ENCODE peak calls at places on chromosomes 11 and 22, in eight cellular contexts. Z is A549; A is OCI-LY7; Y is heart right ventricle; Q is heart left ventricle; O is esophagus squamous epithelium; M is CD4-positive, CD25-positive, alpha-beta regulatory T cell; W is HAP-1. C is an unnamed sample.

GRCh38 chr11:18111005-18111404 is 5.1 kb upstream of the SAAL1 start:
- DNase-seq in Y (no peak), Q (no peak), O (no peak), A (no peak), W (no peak), M (no peak), Z (no peak), C (no peak)

GRCh38 chr11:127017482-127017881 is 16.9 kb upstream of the KIRREL3 start:
- DNase-seq in M (no peak), Y (no peak), O (no peak), Z (peak; percentile 64), Q (no peak), A (no peak), W (no peak), C (no peak)

GRCh38 chr11:107043242-107043991 is 25.1 kb upstream of the GUCY1A2 start:
- DNase-seq in W (no peak), M (no peak), Y (no peak), Q (no peak), O (no peak), Z (no peak), A (no peak), C (no peak)

GRCh38 chr22:36184433-36185035 is 17.1 kb downstream of the APOL4 start:
- DNase-seq in Q (peak; percentile 60), M (no peak), O (no peak), Y (no peak), A (no peak), Z (no peak), W (no peak), C (no peak)

GRCh38 chr11:130522284-130522961 is 74.0 kb downstream of the ADAMTS15 start:
- DNase-seq in O (no peak), Y (peak; percentile 91), Z (peak; percentile 79), W (peak; percentile 11), A (no peak), Q (peak; percentile 97), M (no peak), C (no peak)

GRCh38 chr11:96200243-96200642 is 142.8 kb downstream of the MAML2 start:
- DNase-seq in Q (no peak), W (no peak), Z (no peak), Y (no peak), O (no peak), M (no peak), A (no peak), C (no peak)

GRCh38 chr11:196786-197731 is 4.2 kb downstream of the SCGB1C1 start:
- DNase-seq in A (no peak), M (no peak), Z (no peak), O (no peak), Q (no peak), W (no peak), Y (no peak), C (no peak)

GRCh38 chr22:18994780-18995711 is 59.0 kb upstream of the PRODH start:
- DNase-seq in Y (no peak), W (peak; percentile 44), O (no peak), Q (no peak), A (no peak), M (no peak), Z (no peak), C (no peak)

GRCh38 chr11:123381817-123382554 is 48.1 kb upstream of the GRAMD1B start:
- DNase-seq in O (no peak), Z (no peak), Q (no peak), A (no peak), M (no peak), Y (no peak), W (no peak), C (no peak)

GRCh38 chr11:14242733-14243132 is 116.2 kb downstream of the RRAS2 start:
- DNase-seq in Z (no peak), O (no peak), M (no peak), Q (no peak), A (no peak), W (no peak), Y (no peak), C (no peak)

GRCh38 chr11:126229782-126230540 is 18.4 kb downstream of the FAM118B start:
- DNase-seq in Q (no peak), O (no peak), Y (no peak), A (no peak), Z (no peak), M (no peak), W (no peak), C (no peak)

GRCh38 chr11:116807601-116808261 is 15.4 kb downstream of the APOA4 start:
- DNase-seq in A (no peak), Z (no peak), M (no peak), Q (no peak), O (no peak), W (no peak), Y (no peak), C (no peak)

GRCh38 chr22:34976474-34976873 is 89.5 kb upstream of the ISX start:
- DNase-seq in A (no peak), W (no peak), Z (no peak), Y (no peak), Q (no peak), O (no peak), M (no peak), C (no peak)

GRCh38 chr22:37492428-37493344 is 6.5 kb upstream of the MFNG start:
- DNase-seq in Y (no peak), Q (no peak), A (peak; percentile 84), Z (peak; percentile 62), M (no peak), W (peak; percentile 71), O (no peak), C (peak; percentile 21)

GRCh38 chr11:7994581-7995278 is 7.6 kb downstream of the EIF3F start:
- DNase-seq in Q (no peak), M (no peak), Y (no peak), A (no peak), W (no peak), O (no peak), Z (no peak), C (no peak)

GRCh38 chr11:57643802-57644201 is 5.9 kb downstream of the YPEL4 start:
- DNase-seq in Y (no peak), A (no peak), Z (no peak), W (no peak), O (no peak), Q (no peak), M (no peak), C (no peak)

GRCh38 chr11:117866526-117866925 is 9.9 kb downstream of the FXYD6 start:
- DNase-seq in O (no peak), Y (no peak), W (no peak), A (no peak), Z (no peak), Q (no peak), M (no peak), C (no peak)

GRCh38 chr11:1829039-1829820 is 5.6 kb upstream of the SYT8 start:
- DNase-seq in Q (peak; percentile 23), Z (no peak), M (no peak), Y (no peak), O (no peak), W (no peak), A (no peak), C (no peak)

GRCh38 chr11:26331911-26332571 is at the start of gene ANO3:
- DNase-seq in O (no peak), M (no peak), Z (peak; percentile 70), A (no peak), W (peak; percentile 93), Y (peak; percentile 30), Q (peak; percentile 38), C (no peak)

GRCh38 chr11:46557684-46558151 is 36.1 kb downstream of the AMBRA1 start:
- DNase-seq in A (no peak), M (no peak), Y (no peak), Q (no peak), Z (no peak), W (no peak), O (no peak), C (no peak)

GRCh38 chr11:105447936-105448702 is 161.8 kb upstream of the GRIA4 start:
- DNase-seq in Q (no peak), O (no peak), Y (no peak), W (no peak), A (no peak), M (no peak), Z (no peak), C (no peak)

GRCh38 chr11:67304511-67305113 is 1.3 kb downstream of the SSH3 start:
- DNase-seq in O (no peak), W (no peak), M (no peak), Q (no peak), A (no peak), Y (no peak), Z (no peak), C (no peak)

GRCh38 chr22:22820626-22821025 is 67.0 kb upstream of the IGLL5 start:
- DNase-seq in M (no peak), W (no peak), A (peak; percentile 72), Q (no peak), Z (no peak), O (no peak), Y (no peak), C (peak; percentile 16)

DNA sequence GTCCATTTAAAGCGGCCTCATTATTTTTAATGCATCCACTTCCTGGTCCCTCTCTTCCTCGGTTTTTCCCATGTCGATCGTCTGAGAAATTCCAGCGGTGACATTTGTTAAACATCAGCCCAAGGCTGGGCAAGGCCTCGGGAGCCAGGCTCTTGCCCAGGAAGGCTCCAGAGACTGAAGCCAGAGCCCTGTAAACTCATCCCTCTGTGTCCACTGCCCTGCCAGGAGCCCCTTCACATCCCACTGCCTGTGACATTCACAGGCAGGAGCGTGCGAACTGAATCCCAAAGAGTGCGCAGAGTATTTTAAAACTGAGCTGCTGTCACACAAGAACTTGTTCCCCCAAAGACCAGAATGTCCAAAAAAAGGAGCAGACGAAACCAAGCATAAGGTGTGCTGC is 56.5 kb upstream of the ANO1 start:
- DNase-seq in Q (no peak), A (no peak), Y (no peak), W (no peak), O (no peak), Z (no peak), M (no peak), C (no peak)
- H3K4me1 ChIP-seq in Q (peaks cover 4% of the 10 kb centered on the region), A (no peaks in the 10 kb centered on the region), Y (no peaks in the 10 kb centered on the region), W (no peaks in the 10 kb centered on the region), O (peaks cover 5% of the 10 kb centered on the region), Z (no peaks in the 10 kb centered on the region), M (no peaks in the 10 kb centered on the region), C (no peaks in the 10 kb centered on the region)

GRCh38 chr11:65112551-65113360 is 1.1 kb downstream of the TM7SF2 start:
- DNase-seq in W (peak; percentile 80), O (no peak), M (peak; percentile 62), Y (peak; percentile 74), Z (peak; percentile 64), A (peak; percentile 80), Q (peak; percentile 66), C (peak; percentile 65)
- H3K4me1 ChIP-seq in W (peaks cover 23% of the 10 kb centered on the region), O (peaks cover 84% of the 10 kb centered on the region), M (peaks cover 52% of the 10 kb centered on the region), Y (peaks cover 45% of the 10 kb centered on the region), Z (peaks cover 31% of the 10 kb centered on the region), A (peaks cover 55% of the 10 kb centered on the region), Q (peaks cover 48% of the 10 kb centered on the region), C (peaks cover 49% of the 10 kb centered on the region)

GRCh38 chr11:94831529-94831928 is 63.4 kb downstream of the AMOTL1 start:
- DNase-seq in W (no peak), A (no peak), Y (no peak), O (no peak), M (no peak), Z (no peak), Q (no peak), C (no peak)
- H3K4me1 ChIP-seq in W (peaks cover 13% of the 10 kb centered on the region), A (no peaks in the 10 kb centered on the region), Y (no peaks in the 10 kb centered on the region), O (peaks cover 51% of the 10 kb centered on the region), M (no peaks in the 10 kb centered on the region), Z (peaks cover 18% of the 10 kb centered on the region), Q (peaks cover 5% of the 10 kb centered on the region), C (no peaks in the 10 kb centered on the region)

DNA sequence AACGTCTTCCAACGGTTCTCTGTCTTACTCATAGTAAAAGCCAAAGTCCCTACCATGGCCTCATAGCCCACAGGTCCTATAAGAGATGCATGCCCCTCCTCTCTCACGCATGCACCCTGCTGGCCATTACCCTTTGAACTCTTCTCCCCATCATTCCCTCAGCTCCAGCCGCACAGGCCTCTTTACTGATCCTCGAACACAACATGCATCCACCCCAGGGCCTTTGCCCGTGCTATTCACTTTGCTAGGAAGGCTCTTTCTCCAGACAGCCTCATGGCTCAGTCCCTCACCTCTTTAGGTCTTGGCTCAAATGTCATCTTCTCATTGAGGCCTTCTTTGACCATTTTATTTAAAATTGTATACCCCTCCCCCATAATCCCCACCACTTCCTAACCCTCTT is 7.5 kb downstream of the AP1B1 start:
- DNase-seq in Z (no peak), A (no peak), W (no peak), M (no peak), O (no peak), Y (no peak), Q (no peak), C (no peak)
- H3K4me1 ChIP-seq in Z (peaks cover 13% of the 10 kb centered on the region), A (peaks cover 63% of the 10 kb centered on the region), W (no peaks in the 10 kb centered on the region), M (peaks cover 1% of the 10 kb centered on the region), O (peaks cover 83% of the 10 kb centered on the region), Y (peaks cover 9% of the 10 kb centered on the region), Q (peaks cover 68% of the 10 kb centered on the region), C (peaks cover 2% of the 10 kb centered on the region)

C was measured in CD8-positive, alpha-beta memory T cell.